ENCODE peak calls at places on chromosomes 12 and 14, in five cellular contexts. S is effector memory CD4-positive, alpha-beta T cell; Z is naive thymus-derived CD4-positive, alpha-beta T cell; H is MM.1S; I is kidney. J is an unnamed sample.
A peak's percentile ranks its signal among the peaks of the same experiment; 100 is the strongest.

GRCh38 chr12:22687677-22688076 is 62.7 kb downstream of the ETNK1 start:
- DNase-seq in I (no peak), S (no peak), Z (no peak), H (peak; percentile 89), J (no peak)

GRCh38 chr14:103724116-103724515 is 8.5 kb downstream of the ZFYVE21 start:
- DNase-seq in S (no peak), H (no peak), Z (no peak), I (peak; percentile 81), J (peak; percentile 50)

GRCh38 chr12:69688496-69689427 is 10.3 kb downstream of the BEST3 start:
- DNase-seq in S (no peak), Z (no peak), H (no peak), I (peak; percentile 85), J (peak; percentile 5)

GRCh38 chr12:117347588-117347987 is 13.8 kb downstream of the NOS1 start:
- DNase-seq in Z (no peak), H (peak; percentile 15), S (no peak), I (no peak), J (no peak)

GRCh38 chr12:104219908-104220404 is 4.4 kb downstream of the TXNRD1 start:
- DNase-seq in Z (peak; percentile 12), S (peak; percentile 39), I (no peak), H (no peak), J (no peak)

GRCh38 chr12:20319374-20319773 is 49.0 kb upstream of the PDE3A start:
- DNase-seq in S (no peak), H (no peak), I (no peak), Z (no peak), J (no peak)

GRCh38 chr12:80580254-80580653 is 127.2 kb upstream of the MYF6 start:
- DNase-seq in I (no peak), Z (no peak), H (no peak), S (no peak), J (no peak)

GRCh38 chr14:90728951-90729350 is 87.3 kb downstream of the TTC7B start:
- DNase-seq in Z (no peak), S (no peak), H (no peak), I (no peak), J (no peak)

GRCh38 chr12:9731393-9731792 is 1.5 kb downstream of the CLECL1 start:
- DNase-seq in Z (no peak), S (no peak), H (no peak), I (no peak), J (no peak)

GRCh38 chr12:89346741-89347324 is 5.5 kb downstream of the DUSP6 start:
- DNase-seq in H (no peak), I (no peak), S (no peak), Z (no peak), J (peak; percentile 23)

GRCh38 chr12:48643011-48643410 is 39.0 kb downstream of the KANSL2 start:
- DNase-seq in Z (no peak), H (no peak), S (no peak), I (no peak), J (no peak)

GRCh38 chr14:98592611-98593170 is 679.3 kb downstream of the BCL11B start:
- DNase-seq in S (no peak), Z (no peak), H (no peak), I (no peak), J (no peak)

GRCh38 chr14:65134651-65135579 is 32.6 kb upstream of the MAX start:
- DNase-seq in H (no peak), I (no peak), S (no peak), Z (peak; percentile 42), J (no peak)

GRCh38 chr14:65128096-65128495 is 25.8 kb upstream of the MAX start:
- DNase-seq in I (no peak), Z (no peak), S (no peak), H (no peak), J (no peak)

GRCh38 chr14:65132855-65133254 is 30.5 kb upstream of the MAX start:
- DNase-seq in I (no peak), H (no peak), Z (no peak), S (no peak), J (no peak)

DNA sequence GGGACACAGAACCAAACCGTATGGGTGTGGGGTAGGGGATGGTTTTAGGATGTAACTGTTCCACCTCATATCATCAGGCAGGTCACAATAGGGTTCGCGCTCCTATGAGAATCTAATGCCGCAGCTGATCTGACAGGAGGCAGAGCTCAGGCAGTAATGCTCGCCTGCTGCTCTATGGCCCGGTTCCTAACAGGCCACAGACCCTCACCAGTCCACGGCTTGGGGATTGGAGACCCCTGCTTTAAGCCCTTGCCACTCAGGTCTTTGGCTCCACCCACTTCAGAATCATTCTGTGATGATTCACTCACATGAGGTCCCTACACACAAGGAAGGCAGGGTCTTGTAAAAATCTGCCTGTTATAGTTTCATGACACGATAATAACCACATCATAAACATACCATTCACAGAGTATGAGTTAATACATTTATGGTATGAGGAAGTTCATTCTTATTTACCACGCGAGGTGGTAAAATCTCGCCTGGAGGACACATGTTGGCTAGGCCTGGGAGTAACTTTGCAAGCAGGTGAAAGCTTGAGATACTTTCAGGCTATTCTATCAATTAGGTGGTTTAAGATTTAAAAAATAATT is 29.0 kb upstream of the MAX start:
- DNase-seq in Z (no peak), I (no peak), H (no peak), S (no peak), J (no peak)
- H3K27ac ChIP-seq in Z (no peak overlapping the region), I (no peak overlapping the region), H (no peak overlapping the region), S (no peak overlapping the region), J (no peak overlapping the region)

GRCh38 chr12:122942609-122943008 is 23.7 kb downstream of the ABCB9 start:
- DNase-seq in S (no peak), I (no peak), H (no peak), Z (no peak), J (no peak)

GRCh38 chr12:122937622-122938091 is 28.6 kb downstream of the ABCB9 start:
- DNase-seq in Z (no peak), S (no peak), H (no peak), I (no peak), J (no peak)

GRCh38 chr12:122943196-122943595 is 23.1 kb downstream of the ABCB9 start:
- DNase-seq in H (no peak), S (no peak), Z (no peak), I (no peak), J (peak; percentile 11)

GRCh38 chr12:122935318-122935717 is 30.9 kb downstream of the ABCB9 start:
- DNase-seq in S (no peak), H (peak; percentile 27), I (no peak), Z (no peak), J (no peak)

DNA sequence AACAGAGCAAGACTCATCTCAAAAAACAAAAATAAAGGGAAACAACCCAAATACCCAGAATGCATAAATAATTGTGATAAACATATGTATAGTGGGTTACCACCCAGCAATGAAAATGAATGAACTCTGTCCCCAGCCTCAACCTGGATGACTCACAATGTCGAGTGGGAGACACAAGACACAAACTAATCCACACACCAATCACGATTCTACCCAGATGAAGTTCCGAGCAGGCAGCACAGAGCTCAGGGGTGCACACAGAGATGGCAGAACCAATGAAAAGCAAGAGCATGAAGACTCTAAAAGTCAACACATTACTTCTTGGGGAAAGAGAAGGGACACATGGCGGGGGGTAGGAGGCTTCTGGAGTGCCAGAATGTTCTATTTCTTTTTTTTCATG is 27.1 kb downstream of the ABCB9 start:
- DNase-seq in H (no peak), I (no peak), S (no peak), Z (no peak), J (no peak)
- H3K27ac ChIP-seq in H (no peak overlapping the region), I (no peak overlapping the region), S (no peak overlapping the region), Z (no peak overlapping the region), J (no peak overlapping the region)

DNA sequence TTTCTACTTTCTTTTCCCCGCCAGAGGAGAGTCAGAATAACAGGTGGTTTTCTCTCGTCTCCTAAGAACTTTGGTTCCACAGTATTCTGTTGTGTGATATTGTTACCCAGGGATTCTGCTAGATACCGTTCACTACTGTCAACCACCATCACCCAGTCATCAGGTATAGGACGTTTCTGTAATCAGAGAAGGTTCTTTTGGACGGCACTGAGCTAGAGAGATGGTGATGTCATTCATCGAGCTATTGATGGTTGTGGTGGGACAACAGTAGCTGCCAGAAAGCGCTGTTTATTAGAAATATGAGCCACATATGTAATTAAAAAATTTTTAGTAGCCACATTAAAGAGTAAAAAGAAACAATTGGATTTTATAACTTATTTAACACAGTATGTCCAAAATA is 17.0 kb downstream of the ERC1 start:
- DNase-seq in H (no peak), Z (no peak), I (no peak), S (no peak), J (no peak)
- H3K27ac ChIP-seq in H (no peak overlapping the region), Z (no peak overlapping the region), I (no peak overlapping the region), S (no peak overlapping the region), J (no peak overlapping the region)

DNA sequence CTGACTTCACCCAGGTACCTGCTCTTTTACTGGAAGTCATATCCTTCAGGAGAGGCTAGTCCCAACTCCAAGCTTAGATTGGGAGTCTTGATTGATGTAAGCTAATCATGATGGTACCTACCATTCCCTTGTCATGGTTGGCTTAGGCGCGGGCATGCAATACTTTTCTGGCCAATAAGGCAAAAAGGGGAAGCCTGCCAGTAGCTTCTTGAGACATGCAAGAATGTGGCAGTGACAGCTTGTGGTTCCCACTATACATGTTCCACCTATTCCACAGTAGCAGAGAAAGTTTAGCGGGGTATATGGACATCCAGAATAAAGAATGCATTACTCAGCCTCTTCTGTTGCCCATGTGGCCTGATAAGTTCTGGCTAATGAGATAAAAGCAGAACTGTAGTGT is 54.9 kb downstream of the AP5M1 start:
- DNase-seq in Z (no peak), S (no peak), I (no peak), H (no peak), J (no peak)
- H3K27ac ChIP-seq in Z (no peak overlapping the region), S (no peak overlapping the region), I (no peak overlapping the region), H (no peak overlapping the region), J (no peak overlapping the region)

DNA sequence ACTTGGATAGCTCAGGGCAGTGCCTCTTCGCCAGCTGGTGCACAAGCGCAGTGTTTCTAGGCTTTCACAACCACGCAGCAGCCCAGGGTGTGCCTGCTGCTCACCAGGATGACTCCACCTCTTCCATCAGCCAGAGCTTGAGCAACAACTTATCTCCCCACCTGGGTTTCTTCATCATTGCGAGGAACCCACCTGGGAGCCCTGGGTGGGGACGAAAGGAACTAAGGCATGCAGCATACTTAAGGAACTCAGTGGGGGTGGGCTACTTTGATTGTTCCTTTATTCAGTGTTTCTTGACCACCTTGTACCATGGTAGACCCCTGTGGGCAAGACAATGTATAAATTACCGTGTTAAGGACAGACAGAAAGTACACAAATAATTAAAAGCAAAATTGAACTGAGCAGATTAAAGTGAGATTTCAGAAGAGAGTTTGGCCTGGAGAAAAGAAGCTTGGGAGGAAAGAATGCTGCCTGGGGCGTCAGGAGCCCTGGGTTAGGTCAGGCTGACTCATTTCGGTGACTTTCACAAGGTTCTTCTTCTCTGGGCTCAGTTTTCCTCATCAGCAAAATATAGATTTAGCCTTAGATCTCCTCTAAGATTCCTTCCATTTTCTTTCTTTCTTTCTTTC is 22.9 kb downstream of the KRT18 start:
- DNase-seq in Z (no peak), S (no peak), H (no peak), I (no peak), J (no peak)
- H3K27ac ChIP-seq in Z (no peak overlapping the region), S (no peak overlapping the region), H (no peak overlapping the region), I (no peak overlapping the region), J (no peak overlapping the region)

GRCh38 chr14:54840798-54841197 is 61.8 kb downstream of the GCH1 start:
- DNase-seq in Z (no peak), S (no peak), I (no peak), H (no peak), J (no peak)
- H3K27ac ChIP-seq in Z (no peak overlapping the region), S (no peak overlapping the region), I (no peak overlapping the region), H (no peak overlapping the region), J (no peak overlapping the region)

DNA sequence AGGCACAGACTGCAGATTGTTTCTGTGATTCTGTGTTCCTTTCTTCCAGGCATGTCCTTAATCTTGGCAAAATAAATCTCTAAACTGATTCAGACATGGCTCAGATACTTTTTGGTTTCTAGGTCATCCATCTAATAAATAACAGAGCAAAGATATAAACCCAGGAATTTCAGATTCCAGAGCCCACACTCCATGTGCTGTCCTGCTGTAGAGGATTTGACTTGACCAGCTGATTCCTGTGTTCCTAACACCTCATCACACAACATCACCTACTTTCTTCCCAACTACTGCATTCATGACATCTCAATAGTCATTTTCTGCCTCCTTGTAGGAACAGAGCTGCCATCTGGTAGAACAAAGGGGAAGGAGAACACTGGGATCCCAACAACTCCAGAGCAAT is 91.8 kb upstream of the OVCH1 start:
- DNase-seq in I (no peak), S (no peak), H (no peak), Z (no peak), J (no peak)
- H3K27ac ChIP-seq in I (no peak overlapping the region), S (no peak overlapping the region), H (no peak overlapping the region), Z (no peak overlapping the region), J (no peak overlapping the region)

J was measured in substantia nigra.